ENCODE peak calls at places on chromosomes 7 and 10, in five cellular contexts. N is Daoy, F is tibial nerve, H is lower lobe of right lung, T is NCI-H1105. A is an unnamed sample.

GRCh38 chr7:89334785-89335184 is 539.2 kb upstream of the TEX47 start:
- DNase-seq in N (no peak), F (no peak), H (no peak), T (no peak), A (no peak)

GRCh38 chr10:93678805-93679587 is 23.4 kb downstream of the FRA10AC1 start:
- DNase-seq in N (no peak), F (no peak), H (no peak), T (no peak), A (no peak)

GRCh38 chr7:132980406-132980805 is 101.5 kb downstream of the CHCHD3 start:
- DNase-seq in N (no peak), F (no peak), H (no peak), T (no peak), A (no peak)

GRCh38 chr10:70324951-70325781 is 41.4 kb upstream of the NPFFR1 start:
- DNase-seq in N (no peak), F (no peak), H (no peak), T (no peak), A (peak)

GRCh38 chr10:42753126-42753506 is 29.5 kb upstream of the BMS1 start:
- DNase-seq in N (peak), F (peak), H (peak), T (peak), A (peak)

GRCh38 chr10:104281694-104282093 is 12.7 kb downstream of the GSTO2 start:
- DNase-seq in N (no peak), F (no peak), H (no peak), T (no peak), A (no peak)

GRCh38 chr7:106668853-106669539 is 8.0 kb upstream of the CCDC71L start:
- DNase-seq in N (no peak), F (no peak), H (no peak), T (no peak), A (no peak)

GRCh38 chr7:66974986-66975590 is 20.3 kb downstream of the SBDS start:
- DNase-seq in N (peak), F (no peak), H (no peak), T (no peak), A (no peak)

GRCh38 chr7:158672975-158673374 is 31.6 kb downstream of the NCAPG2 start:
- DNase-seq in N (peak), F (no peak), H (no peak), T (no peak), A (no peak)

GRCh38 chr7:5419523-5420107 is 4.0 kb downstream of the TNRC18 start:
- DNase-seq in N (peak), F (peak), H (no peak), T (no peak), A (no peak)

GRCh38 chr10:118497227-118497626 is 98.2 kb downstream of the PRLHR start:
- DNase-seq in N (no peak), F (no peak), H (no peak), T (no peak), A (no peak)

GRCh38 chr7:43303740-43304241 is 191.3 kb downstream of the HECW1 start:
- DNase-seq in N (peak), F (no peak), H (no peak), T (no peak), A (no peak)

GRCh38 chr10:60981012-60981411 is 37.0 kb upstream of the RHOBTB1 start:
- DNase-seq in N (no peak), F (no peak), H (no peak), T (no peak), A (no peak)

GRCh38 chr10:26802527-26802926 is 58.2 kb downstream of the ABI1 start:
- DNase-seq in N (no peak), F (no peak), H (no peak), T (no peak), A (no peak)

GRCh38 chr7:26696978-26697377 is 167.4 kb downstream of the SKAP2 start:
- DNase-seq in N (no peak), F (no peak), H (no peak), T (no peak), A (no peak)

GRCh38 chr7:49433794-49434193 is 339.6 kb upstream of the VWC2 start:
- DNase-seq in N (no peak), F (no peak), H (no peak), T (no peak), A (no peak)

GRCh38 chr7:36601596-36601995 is 122.7 kb downstream of the AOAH start:
- DNase-seq in N (peak), F (no peak), H (no peak), T (no peak), A (no peak)

GRCh38 chr10:98664329-98665042 is 217.8 kb upstream of the HPS1 start:
- DNase-seq in N (peak), F (no peak), H (no peak), T (no peak), A (no peak)

GRCh38 chr7:16356241-16356958 is 64.9 kb downstream of the CRPPA start:
- DNase-seq in N (no peak), F (no peak), H (no peak), T (no peak), A (no peak)

GRCh38 chr7:95549818-95550529 is 46.3 kb downstream of the PDK4 start:
- DNase-seq in N (peak), F (peak), H (peak), T (peak), A (peak)

GRCh38 chr10:62380002-62380401 is 5.8 kb downstream of the ZNF365 start:
- DNase-seq in N (peak), F (no peak), H (no peak), T (no peak), A (no peak)

GRCh38 chr10:23478570-23478969 is 39.7 kb downstream of the OTUD1 start:
- DNase-seq in N (no peak), F (no peak), H (no peak), T (no peak), A (no peak)

GRCh38 chr7:67937717-67938191 is 941.1 kb downstream of the TYW1 start:
- DNase-seq in N (no peak), F (no peak), H (peak), T (no peak), A (no peak)

GRCh38 chr10:50310560-50311174 is 59.4 kb upstream of the ASAH2 start:
- DNase-seq in N (peak), F (no peak), H (no peak), T (no peak), A (no peak)

A was measured in cardiac septum.